ENCODE peak calls at places on chromosomes 5 and 9, in six cellular contexts. I is cardiac muscle cell, J is OCI-LY7, S is prostate gland, Q is dorsolateral prefrontal cortex, P is PC-9. O is an unnamed sample.

GRCh38 chr5:52521236-52521635 is 266.5 kb upstream of the ITGA1 start:
- DNase-seq in I (no peak), J (no peak), S (no peak), Q (no peak), P (no peak), O (no peak)

GRCh38 chr9:93596399-93596798 is 20.0 kb downstream of the PHF2 start:
- DNase-seq in I (no peak), J (no peak), S (no peak), Q (no peak), P (no peak), O (no peak)

GRCh38 chr5:36795366-36795765 is 81.2 kb upstream of the NIPBL start:
- DNase-seq in I (no peak), J (no peak), S (no peak), Q (no peak), P (no peak), O (no peak)

GRCh38 chr5:33023649-33024048 is 312.5 kb downstream of the NPR3 start:
- DNase-seq in I (no peak), J (no peak), S (no peak), Q (no peak), P (no peak), O (no peak)

GRCh38 chr9:32526042-32526706 is at the start of gene RIGI:
- DNase-seq in I (peak), J (peak), S (peak), Q (peak), P (peak), O (peak)

GRCh38 chr5:15013654-15014463 is 142.3 kb upstream of the ANKH start:
- DNase-seq in I (peak), J (peak), S (peak), Q (no peak), P (no peak), O (peak)

GRCh38 chr9:129472651-129473102 is 148.2 kb downstream of the C9orf50 start:
- DNase-seq in I (no peak), J (no peak), S (no peak), Q (no peak), P (no peak), O (no peak)

GRCh38 chr9:96514108-96514824 is 64.3 kb downstream of the HABP4 start:
- DNase-seq in I (no peak), J (no peak), S (no peak), Q (no peak), P (no peak), O (no peak)

GRCh38 chr5:154364845-154365244 is 81.0 kb upstream of the SAP30L start:
- DNase-seq in I (no peak), J (no peak), S (no peak), Q (no peak), P (no peak), O (no peak)

GRCh38 chr5:149048806-149049205 is 14.1 kb downstream of the SH3TC2 start:
- DNase-seq in I (no peak), J (no peak), S (no peak), Q (no peak), P (no peak), O (no peak)

GRCh38 chr9:111429175-111429574 is 55.0 kb downstream of the ECPAS start:
- DNase-seq in I (no peak), J (no peak), S (no peak), Q (no peak), P (no peak), O (no peak)

GRCh38 chr5:73369283-73369682 is 79.3 kb downstream of the FOXD1 start:
- DNase-seq in I (no peak), J (no peak), S (no peak), Q (no peak), P (no peak), O (no peak)

GRCh38 chr9:36436909-36437308 is 36.8 kb upstream of the RNF38 start:
- DNase-seq in I (peak), J (no peak), S (no peak), Q (peak), P (no peak), O (no peak)

GRCh38 chr5:78533356-78533755 is 115.2 kb downstream of the LHFPL2 start:
- DNase-seq in I (no peak), J (peak), S (no peak), Q (no peak), P (no peak), O (no peak)

GRCh38 chr5:143170104-143170503 is 233.4 kb downstream of the NR3C1 start:
- DNase-seq in I (no peak), J (no peak), S (no peak), Q (no peak), P (no peak), O (no peak)

GRCh38 chr5:171630047-171630669 is 155.5 kb upstream of the SMIM23 start:
- DNase-seq in I (peak), J (no peak), S (peak), Q (no peak), P (no peak), O (peak)

GRCh38 chr9:114790521-114790920 is 15.3 kb downstream of the TNFSF15 start:
- DNase-seq in I (no peak), J (no peak), S (no peak), Q (no peak), P (no peak), O (no peak)

GRCh38 chr5:125549322-125549871 is 803.0 kb upstream of the ZNF608 start:
- DNase-seq in I (peak), J (no peak), S (no peak), Q (no peak), P (no peak), O (no peak)

GRCh38 chr5:665541-665955 is 27.6 kb downstream of the TPPP start:
- DNase-seq in I (no peak), J (no peak), S (no peak), Q (no peak), P (no peak), O (no peak)

GRCh38 chr5:160837211-160837610 is 14.8 kb downstream of the ATP10B start:
- DNase-seq in I (no peak), J (no peak), S (no peak), Q (no peak), P (no peak), O (no peak)

GRCh38 chr5:119578937-119579336 is 50.4 kb upstream of the FAM170A start:
- DNase-seq in I (peak), J (peak), S (no peak), Q (no peak), P (peak), O (peak)

GRCh38 chr9:136931615-136932130 is 12.9 kb downstream of the FBXW5 start:
- DNase-seq in I (no peak), J (no peak), S (no peak), Q (no peak), P (no peak), O (no peak)

GRCh38 chr9:77820293-77820954 is 172.3 kb upstream of the GNA14 start:
- DNase-seq in I (no peak), J (no peak), S (no peak), Q (no peak), P (peak), O (no peak)

GRCh38 chr5:130111723-130112122 is 207.5 kb downstream of the CHSY3 start:
- DNase-seq in I (no peak), J (no peak), S (no peak), Q (no peak), P (no peak), O (peak)

GRCh38 chr9:5389109-5389732 is 48.5 kb downstream of the PLGRKT start:
- DNase-seq in I (no peak), J (no peak), S (peak), Q (no peak), P (no peak), O (peak)

GRCh38 chr5:10760033-10760975 is 730 bp downstream of the DAP start:
- DNase-seq in I (peak), J (peak), S (peak), Q (no peak), P (peak), O (peak)

GRCh38 chr5:78899922-78900362 is 85.2 kb downstream of the ARSB start:
- DNase-seq in I (peak), J (peak), S (no peak), Q (no peak), P (peak), O (peak)

GRCh38 chr9:92808726-92809451 is 44.3 kb upstream of the BICD2 start:
- DNase-seq in I (peak), J (peak), S (peak), Q (peak), P (peak), O (peak)

GRCh38 chr9:132857601-132858342 is 20.3 kb downstream of the AK8 start:
- DNase-seq in I (no peak), J (no peak), S (no peak), Q (no peak), P (no peak), O (no peak)

GRCh38 chr9:79763861-79764260 is 192.1 kb downstream of the TLE4 start:
- DNase-seq in I (peak), J (no peak), S (no peak), Q (no peak), P (no peak), O (no peak)

GRCh38 chr9:134959126-134959970 is 41.6 kb upstream of the FCN1 start:
- DNase-seq in I (no peak), J (no peak), S (no peak), Q (peak), P (no peak), O (no peak)

GRCh38 chr9:35798658-35799366 is 7.4 kb downstream of the NPR2 start:
- DNase-seq in I (no peak), J (no peak), S (no peak), Q (no peak), P (peak), O (peak)

GRCh38 chr5:108900668-108901067 is 153.0 kb downstream of the FER start:
- DNase-seq in I (no peak), J (no peak), S (no peak), Q (no peak), P (no peak), O (no peak)

GRCh38 chr5:157502143-157502647 is 42.2 kb downstream of the NIPAL4 start:
- DNase-seq in I (no peak), J (peak), S (no peak), Q (no peak), P (no peak), O (peak)

GRCh38 chr5:120405291-120405864 is 58.7 kb upstream of the PRR16 start:
- DNase-seq in I (no peak), J (no peak), S (no peak), Q (no peak), P (no peak), O (peak)

GRCh38 chr9:83144492-83144891 is 81.5 kb upstream of the RASEF start:
- DNase-seq in I (no peak), J (no peak), S (no peak), Q (no peak), P (no peak), O (peak)

GRCh38 chr5:7805379-7805778 is 45.6 kb downstream of the CFAP90 start:
- DNase-seq in I (no peak), J (no peak), S (no peak), Q (no peak), P (no peak), O (peak)
- TF ChIP-seq CTCF in I (peak), J (peak), S (no peak), Q (peak), P (peak), O (peak)

GRCh38 chr5:16617272-16617973 is 626 bp upstream of the RETREG1 start:
- DNase-seq in I (no peak), J (no peak), S (peak), Q (peak), P (no peak), O (no peak)

GRCh38 chr5:16618138-16618897 is 1.5 kb upstream of the RETREG1 start:
- DNase-seq in I (no peak), J (no peak), S (no peak), Q (no peak), P (no peak), O (no peak)

GRCh38 chr5:16619136-16619535 is 2.3 kb upstream of the RETREG1 start:
- DNase-seq in I (no peak), J (no peak), S (no peak), Q (no peak), P (no peak), O (no peak)

GRCh38 chr5:16616536-16617271 is at the start of gene RETREG1:
- DNase-seq in I (peak), J (peak), S (peak), Q (peak), P (no peak), O (peak)

GRCh38 chr5:16615737-16616535 is 861 bp downstream of the RETREG1 start:
- DNase-seq in I (no peak), J (no peak), S (no peak), Q (no peak), P (no peak), O (peak)
- H3K4me3 ChIP-seq in I (peak), J (peak), S (peak), Q (peak), P (peak), O (peak)

DNA sequence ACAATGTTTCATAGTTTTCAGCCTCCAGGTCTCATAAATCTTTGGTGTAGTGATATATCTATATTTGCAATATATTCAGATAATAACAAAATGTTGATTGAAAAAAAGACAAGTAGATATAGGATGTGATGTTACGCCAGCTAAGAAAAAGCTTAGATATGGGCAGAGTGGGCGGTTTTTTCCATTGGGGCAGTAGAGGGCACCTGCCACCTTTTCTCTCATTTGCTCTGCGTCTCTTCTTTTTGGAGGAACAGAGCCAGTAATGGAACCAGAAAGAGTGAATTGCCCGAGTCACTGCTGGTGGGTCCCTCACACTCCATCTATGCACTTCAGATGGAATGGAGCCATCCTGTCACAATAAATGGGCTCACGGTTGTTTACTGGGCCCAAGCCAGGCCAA is 62.1 kb upstream of the FANCC start:
- DNase-seq in I (no peak), J (peak), S (no peak), Q (no peak), P (no peak), O (no peak)
- TF ChIP-seq CTCF in I (no peak), J (peak), S (no peak), Q (no peak), P (no peak), O (no peak)

GRCh38 chr9:127614961-127615360 is 2.9 kb downstream of the STXBP1 start:
- DNase-seq in I (no peak), J (no peak), S (no peak), Q (no peak), P (no peak), O (no peak)

GRCh38 chr9:127612993-127613954 is 1.2 kb downstream of the STXBP1 start:
- DNase-seq in I (peak), J (no peak), S (peak), Q (peak), P (no peak), O (no peak)

GRCh38 chr9:127608104-127608966 is 3.7 kb upstream of the STXBP1 start:
- DNase-seq in I (peak), J (peak), S (peak), Q (peak), P (peak), O (peak)

DNA sequence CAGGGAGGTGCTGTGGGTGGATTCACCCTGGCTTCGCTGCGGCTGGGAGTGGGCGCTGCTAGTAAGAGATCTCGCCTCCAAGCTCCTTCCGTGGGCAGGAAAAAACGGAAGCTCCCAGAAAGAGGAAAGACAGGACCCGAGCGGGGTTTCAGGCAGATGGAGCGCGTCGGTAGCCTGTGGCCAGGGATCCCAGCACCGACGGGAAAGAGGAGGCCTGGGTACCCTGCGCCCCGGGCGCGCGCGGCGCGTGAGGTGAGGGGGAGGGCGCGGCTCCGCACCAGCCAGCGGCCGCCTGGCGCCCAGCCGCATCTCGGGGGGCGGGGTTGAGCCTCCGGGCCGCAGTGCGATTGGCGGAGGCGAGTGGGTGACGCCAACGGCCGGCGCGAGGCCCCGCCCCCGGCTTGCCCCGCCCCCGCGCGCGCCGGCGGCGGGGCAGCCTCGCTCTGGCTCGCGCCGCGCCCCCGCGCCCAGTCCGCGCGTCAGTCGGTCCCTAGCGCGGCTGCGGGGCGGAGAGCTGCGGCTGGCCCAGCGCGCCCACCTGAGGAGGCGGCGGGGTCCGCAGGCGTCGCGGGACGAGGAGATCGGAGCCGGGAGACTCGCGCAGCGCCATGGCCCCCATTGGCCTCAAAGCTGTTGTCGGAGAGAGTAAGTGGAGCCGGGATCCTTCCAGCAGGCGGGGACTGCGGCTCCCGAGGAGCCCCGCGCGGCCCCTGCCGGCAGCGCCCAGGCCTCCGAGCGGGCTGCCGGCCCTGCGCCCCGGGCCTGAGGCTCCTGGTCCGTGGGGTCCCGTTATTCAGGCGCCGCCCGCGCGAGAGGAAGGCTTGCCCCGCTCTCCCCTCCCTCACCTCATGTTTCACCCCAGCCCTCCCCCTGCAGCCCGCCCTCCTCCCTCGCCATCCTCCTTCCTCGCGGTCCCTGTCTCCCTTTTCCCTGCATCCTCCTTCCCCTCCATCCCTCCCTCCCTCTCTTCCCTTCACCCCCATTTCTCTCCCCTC is at the start of gene STXBP1:
- DNase-seq in I (peak), J (peak), S (peak), Q (peak), P (no peak), O (peak)
- H3K4me3 ChIP-seq in I (peak), J (peak), S (peak), Q (peak), P (peak), O (peak)

GRCh38 chr5:75667586-75667985 is 49.7 kb downstream of the POC5 start:
- DNase-seq in I (no peak), J (no peak), S (no peak), Q (no peak), P (no peak), O (no peak)
- TF ChIP-seq CTCF in I (no peak), J (peak), S (no peak), Q (peak), P (no peak), O (no peak)

GRCh38 chr5:176659440-176659839 is 12.2 kb downstream of the TSPAN17 start:
- DNase-seq in I (no peak), J (no peak), S (no peak), Q (peak), P (no peak), O (no peak)
- H3K4me3 ChIP-seq in I (no peak), J (no peak), S (no peak), Q (no peak), P (no peak), O (peak)

GRCh38 chr9:116910201-116910600 is 223.1 kb downstream of the TRIM32 start:
- DNase-seq in I (no peak), J (no peak), S (no peak), Q (no peak), P (no peak), O (no peak)
- TF ChIP-seq CTCF in I (no peak), J (peak), S (no peak), Q (no peak), P (no peak), O (no peak)

DNA sequence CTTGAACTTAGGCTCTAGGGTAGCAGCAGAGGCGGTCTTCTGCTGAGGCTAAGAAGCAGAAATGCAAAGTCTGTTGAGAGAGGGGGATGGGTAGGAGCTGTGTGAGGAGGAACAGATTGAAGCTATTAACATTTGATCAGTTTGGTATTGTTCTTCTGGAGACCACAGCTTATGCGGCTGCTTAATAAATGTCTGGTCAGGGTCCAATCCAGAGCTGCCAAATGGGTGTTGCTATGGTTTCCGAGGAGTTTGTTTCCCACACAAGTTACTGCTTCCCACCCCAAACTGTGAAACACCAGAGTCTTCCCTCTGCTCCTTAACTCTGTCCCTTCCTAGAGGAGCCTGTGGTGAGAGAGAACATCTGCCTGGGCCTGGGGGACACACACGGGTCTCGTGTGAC is 142.2 kb upstream of the KLF4 start:
- DNase-seq in I (no peak), J (no peak), S (no peak), Q (no peak), P (no peak), O (no peak)
- H3K4me3 ChIP-seq in I (no peak), J (no peak), S (no peak), Q (no peak), P (no peak), O (no peak)

GRCh38 chr9:98991981-98992884 is 48.5 kb downstream of the COL15A1 start:
- DNase-seq in I (no peak), J (no peak), S (no peak), Q (no peak), P (no peak), O (no peak)

GRCh38 chr9:98992885-98993569 is 49.3 kb downstream of the COL15A1 start:
- DNase-seq in I (no peak), J (no peak), S (no peak), Q (no peak), P (no peak), O (no peak)

GRCh38 chr9:98990181-98990870 is 46.6 kb downstream of the COL15A1 start:
- DNase-seq in I (no peak), J (no peak), S (no peak), Q (no peak), P (no peak), O (no peak)

GRCh38 chr9:98986866-98987653 is 43.4 kb downstream of the COL15A1 start:
- DNase-seq in I (no peak), J (no peak), S (no peak), Q (no peak), P (no peak), O (peak)

GRCh38 chr9:98989036-98990000 is 45.6 kb downstream of the COL15A1 start:
- DNase-seq in I (no peak), J (peak), S (no peak), Q (no peak), P (peak), O (no peak)
- TF ChIP-seq CTCF in I (peak), J (peak), S (no peak), Q (no peak), P (peak), O (no peak)

DNA sequence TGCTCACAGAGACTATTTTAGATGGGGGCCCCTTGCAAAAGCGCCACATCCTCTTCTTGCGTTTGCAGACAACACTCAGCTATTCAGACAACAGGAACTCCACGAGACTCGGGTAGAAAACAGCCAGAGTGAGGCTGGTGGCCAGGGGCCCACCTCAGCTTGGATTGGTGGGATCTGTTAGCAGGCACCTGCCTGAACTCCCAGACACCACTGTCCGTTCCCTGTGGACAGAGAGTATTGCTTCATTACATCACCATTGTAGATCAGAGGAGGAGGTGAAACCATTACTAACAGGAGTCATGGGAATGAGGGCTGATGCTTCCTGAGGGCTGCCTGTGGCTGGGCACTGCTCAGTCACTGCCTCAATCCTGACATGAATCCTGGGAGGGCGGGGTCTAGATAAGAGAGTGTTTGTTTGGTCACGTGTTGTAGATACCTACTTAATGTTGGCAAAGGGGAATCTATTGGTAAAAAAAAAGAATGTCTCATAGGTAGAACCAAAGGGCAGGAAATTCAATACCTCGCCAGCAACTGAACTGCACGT is 4.4 kb upstream of the RAPGEF1 start:
- DNase-seq in I (no peak), J (peak), S (no peak), Q (no peak), P (peak), O (no peak)
- H3K4me3 ChIP-seq in I (no peak), J (peak), S (no peak), Q (no peak), P (peak), O (no peak)